ENCODE peak calls at places on chromosomes 2 and 18, in ten cellular contexts. Y, T, E, S, L, V, N, W, J and U are unnamed samples.

GRCh38 chr2:160651416-160652200 is 158.0 kb upstream of the RBMS1 start:
- DNase-seq in Y (no peak), T (no peak), E (peak), S (no peak), L (no peak), V (no peak), N (no peak), W (no peak), J (no peak), U (peak)

GRCh38 chr2:145091011-145091744 is 571.3 kb upstream of the ZEB2 start:
- DNase-seq in Y (no peak), T (no peak), E (peak), S (no peak), L (no peak), V (no peak), N (no peak), W (no peak), J (no peak), U (peak)

GRCh38 chr2:62383843-62384242 is 122.2 kb downstream of the TMEM17 start:
- DNase-seq in Y (no peak), T (no peak), E (no peak), S (no peak), L (no peak), V (no peak), N (no peak), W (no peak), J (no peak), U (peak)

GRCh38 chr2:162368494-162368893 is 24.6 kb downstream of the GCA start:
- DNase-seq in Y (no peak), T (no peak), E (no peak), S (no peak), L (no peak), V (no peak), N (no peak), W (no peak), J (no peak), U (no peak)

GRCh38 chr2:33321236-33321731 is 155.2 kb upstream of the RASGRP3 start:
- DNase-seq in Y (no peak), T (no peak), E (peak), S (no peak), L (no peak), V (no peak), N (no peak), W (no peak), J (no peak), U (peak)

GRCh38 chr2:85718006-85718391 is 23.8 kb downstream of the GNLY start:
- DNase-seq in Y (no peak), T (no peak), E (no peak), S (no peak), L (no peak), V (no peak), N (no peak), W (no peak), J (no peak), U (no peak)

GRCh38 chr2:171798156-171798815 is 95.8 kb downstream of the SLC25A12 start:
- DNase-seq in Y (no peak), T (no peak), E (peak), S (no peak), L (no peak), V (no peak), N (no peak), W (no peak), J (no peak), U (peak)

GRCh38 chr18:50473896-50474295 is 86.0 kb upstream of the MAPK4 start:
- DNase-seq in Y (no peak), T (no peak), E (no peak), S (no peak), L (no peak), V (no peak), N (no peak), W (no peak), J (no peak), U (no peak)

GRCh38 chr18:39946623-39947061 is 2008.4 kb upstream of the PIK3C3 start:
- DNase-seq in Y (no peak), T (peak), E (peak), S (no peak), L (no peak), V (peak), N (no peak), W (peak), J (no peak), U (peak)

GRCh38 chr2:202317080-202317859 is 51.7 kb downstream of the NOP58 start:
- DNase-seq in Y (peak), T (no peak), E (peak), S (peak), L (peak), V (peak), N (peak), W (peak), J (peak), U (peak)

GRCh38 chr2:179020156-179020750 is 29.7 kb downstream of the CCDC141 start:
- DNase-seq in Y (no peak), T (peak), E (peak), S (peak), L (no peak), V (peak), N (peak), W (peak), J (no peak), U (peak)

GRCh38 chr18:74498712-74499629 is 2.8 kb downstream of the CNDP2 start:
- DNase-seq in Y (peak), T (no peak), E (peak), S (no peak), L (no peak), V (no peak), N (peak), W (no peak), J (no peak), U (no peak)

GRCh38 chr2:226483143-226483542 is 316.5 kb downstream of the IRS1 start:
- DNase-seq in Y (no peak), T (peak), E (no peak), S (no peak), L (no peak), V (no peak), N (no peak), W (no peak), J (no peak), U (no peak)

GRCh38 chr2:79887747-79888374 is 375.0 kb downstream of the CTNNA2 start:
- DNase-seq in Y (no peak), T (peak), E (peak), S (peak), L (no peak), V (peak), N (peak), W (peak), J (no peak), U (peak)

GRCh38 chr2:63856302-63856600 is 14.6 kb downstream of the UGP2 start:
- DNase-seq in Y (no peak), T (no peak), E (no peak), S (no peak), L (no peak), V (no peak), N (no peak), W (no peak), J (no peak), U (no peak)

GRCh38 chr2:174593574-174594203 is 3.9 kb downstream of the WIPF1 start:
- DNase-seq in Y (peak), T (no peak), E (peak), S (peak), L (no peak), V (no peak), N (peak), W (no peak), J (no peak), U (peak)

GRCh38 chr2:61055557-61055956 is 10.1 kb upstream of the SANBR start:
- DNase-seq in Y (no peak), T (peak), E (peak), S (no peak), L (no peak), V (no peak), N (no peak), W (no peak), J (no peak), U (peak)

GRCh38 chr2:121944072-121944829 is 188.8 kb downstream of the TSN start:
- DNase-seq in Y (no peak), T (peak), E (peak), S (no peak), L (no peak), V (no peak), N (no peak), W (peak), J (no peak), U (peak)

GRCh38 chr2:54636425-54637139 is 86.9 kb upstream of the EML6 start:
- DNase-seq in Y (no peak), T (no peak), E (no peak), S (no peak), L (no peak), V (no peak), N (no peak), W (no peak), J (no peak), U (no peak)

GRCh38 chr2:214358506-214358905 is 52.3 kb upstream of the VWC2L start:
- DNase-seq in Y (no peak), T (no peak), E (no peak), S (no peak), L (no peak), V (no peak), N (no peak), W (no peak), J (no peak), U (no peak)

GRCh38 chr2:59664946-59665345 is 888.5 kb downstream of the BCL11A start:
- DNase-seq in Y (no peak), T (no peak), E (no peak), S (peak), L (no peak), V (no peak), N (no peak), W (no peak), J (no peak), U (no peak)

GRCh38 chr2:196376984-196377877 is 205.9 kb upstream of the STK17B start:
- DNase-seq in Y (no peak), T (no peak), E (peak), S (no peak), L (no peak), V (no peak), N (no peak), W (no peak), J (no peak), U (peak)

GRCh38 chr2:182767578-182767977 is 51.5 kb downstream of the DNAJC10 start:
- DNase-seq in Y (no peak), T (peak), E (peak), S (no peak), L (no peak), V (peak), N (no peak), W (peak), J (no peak), U (peak)

GRCh38 chr2:48934807-48935206 is 179.3 kb upstream of the LHCGR start:
- DNase-seq in Y (no peak), T (no peak), E (no peak), S (no peak), L (no peak), V (no peak), N (no peak), W (no peak), J (no peak), U (no peak)

GRCh38 chr2:201313362-201313761 is 43.8 kb downstream of the FLACC1 start:
- DNase-seq in Y (peak), T (no peak), E (no peak), S (no peak), L (no peak), V (no peak), N (no peak), W (no peak), J (no peak), U (no peak)

GRCh38 chr2:63853527-63854310 is 12.0 kb downstream of the UGP2 start:
- DNase-seq in Y (no peak), T (no peak), E (peak), S (no peak), L (no peak), V (no peak), N (peak), W (no peak), J (no peak), U (peak)

GRCh38 chr2:174337337-174338154 is 2.8 kb downstream of the SP9 start:
- DNase-seq in Y (no peak), T (peak), E (no peak), S (no peak), L (no peak), V (no peak), N (no peak), W (peak), J (no peak), U (no peak)

GRCh38 chr2:162732946-162733698 is 105.4 kb downstream of the KCNH7 start:
- DNase-seq in Y (peak), T (no peak), E (no peak), S (no peak), L (no peak), V (no peak), N (peak), W (peak), J (no peak), U (no peak)

GRCh38 chr2:85819811-85820510 is 66.2 kb downstream of the ATOH8 start:
- DNase-seq in Y (no peak), T (no peak), E (no peak), S (no peak), L (no peak), V (no peak), N (no peak), W (no peak), J (no peak), U (no peak)

GRCh38 chr2:203583696-203584095 is 48.6 kb upstream of the RAPH1 start:
- DNase-seq in Y (peak), T (peak), E (peak), S (peak), L (no peak), V (no peak), N (no peak), W (no peak), J (no peak), U (peak)

GRCh38 chr2:14756981-14757657 is 124.6 kb downstream of the LRATD1 start:
- DNase-seq in Y (no peak), T (peak), E (peak), S (no peak), L (no peak), V (no peak), N (no peak), W (peak), J (no peak), U (peak)

GRCh38 chr2:147659051-147659450 is 185.8 kb upstream of the ACVR2A start:
- DNase-seq in Y (no peak), T (no peak), E (peak), S (no peak), L (no peak), V (no peak), N (no peak), W (no peak), J (no peak), U (no peak)

GRCh38 chr2:63698825-63699548 is 110.2 kb downstream of the MDH1 start:
- DNase-seq in Y (peak), T (peak), E (peak), S (peak), L (peak), V (peak), N (peak), W (peak), J (peak), U (peak)

GRCh38 chr18:12803069-12803936 is 80.7 kb downstream of the PTPN2 start:
- DNase-seq in Y (no peak), T (no peak), E (no peak), S (no peak), L (no peak), V (no peak), N (no peak), W (no peak), J (no peak), U (no peak)

GRCh38 chr2:96730212-96730611 is 9.7 kb downstream of the LMAN2L start:
- DNase-seq in Y (no peak), T (no peak), E (no peak), S (no peak), L (no peak), V (no peak), N (no peak), W (no peak), J (no peak), U (peak)

GRCh38 chr2:176479961-176480360 is 210.7 kb downstream of the MTX2 start:
- DNase-seq in Y (no peak), T (no peak), E (no peak), S (no peak), L (no peak), V (no peak), N (no peak), W (no peak), J (no peak), U (no peak)

GRCh38 chr2:176483901-176484568 is 214.8 kb downstream of the MTX2 start:
- DNase-seq in Y (no peak), T (no peak), E (no peak), S (no peak), L (no peak), V (no peak), N (no peak), W (no peak), J (no peak), U (no peak)

GRCh38 chr2:176483481-176483880 is 214.2 kb downstream of the MTX2 start:
- DNase-seq in Y (no peak), T (no peak), E (no peak), S (no peak), L (no peak), V (no peak), N (no peak), W (no peak), J (no peak), U (no peak)

GRCh38 chr2:176488446-176488845 is 219.2 kb downstream of the MTX2 start:
- DNase-seq in Y (no peak), T (no peak), E (no peak), S (no peak), L (no peak), V (no peak), N (no peak), W (no peak), J (no peak), U (peak)

GRCh38 chr2:176484838-176485237 is 215.6 kb downstream of the MTX2 start:
- DNase-seq in Y (no peak), T (no peak), E (no peak), S (no peak), L (no peak), V (no peak), N (no peak), W (peak), J (no peak), U (peak)
- H3K4me3 ChIP-seq in Y (no peak), T (no peak), E (no peak), S (no peak), L (no peak), V (no peak), N (no peak), W (no peak), J (no peak), U (no peak)

GRCh38 chr2:51624995-51625394 is 593.1 kb upstream of the NRXN1 start:
- DNase-seq in Y (no peak), T (no peak), E (peak), S (no peak), L (no peak), V (no peak), N (no peak), W (no peak), J (no peak), U (peak)
- TF ChIP-seq CTCF in Y (no peak), T (no peak), E (no peak), S (no peak), L (no peak), V (no peak), N (no peak), W (no peak), J (no peak), U (no peak)

DNA sequence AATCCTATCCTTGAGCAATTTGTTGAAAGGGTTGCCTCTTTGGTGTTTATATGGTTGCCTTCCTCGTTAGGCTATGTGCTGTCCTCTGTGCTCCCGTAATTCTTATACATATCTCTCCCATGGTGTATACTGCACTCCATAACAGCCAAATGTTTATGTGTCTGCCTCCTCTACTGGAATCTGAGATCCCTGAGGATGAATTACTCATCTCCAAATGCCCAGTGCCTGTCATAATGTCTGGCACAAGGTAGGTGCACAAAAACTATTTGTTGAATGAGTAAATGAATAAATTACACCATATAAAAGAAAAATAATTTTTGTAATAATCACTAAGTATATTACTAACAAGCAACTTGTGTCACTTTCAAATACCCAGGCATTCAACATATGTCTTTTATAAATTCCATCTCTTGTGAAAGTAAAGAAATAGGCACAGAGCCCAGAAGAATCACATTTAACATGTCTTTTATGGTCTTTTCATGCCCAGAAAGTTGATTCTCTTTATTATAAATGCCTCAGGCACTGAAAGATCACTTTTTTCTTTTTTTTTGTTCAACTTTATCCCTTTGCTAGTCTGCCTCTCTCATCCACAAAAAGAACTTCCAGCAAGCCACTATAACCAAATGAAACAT is 164.9 kb downstream of the CCDC148 start:
- DNase-seq in Y (no peak), T (no peak), E (no peak), S (no peak), L (no peak), V (no peak), N (no peak), W (no peak), J (no peak), U (no peak)
- H3K4me3 ChIP-seq in Y (no peak), T (no peak), E (no peak), S (no peak), L (no peak), V (no peak), N (no peak), W (no peak), J (no peak), U (no peak)

DNA sequence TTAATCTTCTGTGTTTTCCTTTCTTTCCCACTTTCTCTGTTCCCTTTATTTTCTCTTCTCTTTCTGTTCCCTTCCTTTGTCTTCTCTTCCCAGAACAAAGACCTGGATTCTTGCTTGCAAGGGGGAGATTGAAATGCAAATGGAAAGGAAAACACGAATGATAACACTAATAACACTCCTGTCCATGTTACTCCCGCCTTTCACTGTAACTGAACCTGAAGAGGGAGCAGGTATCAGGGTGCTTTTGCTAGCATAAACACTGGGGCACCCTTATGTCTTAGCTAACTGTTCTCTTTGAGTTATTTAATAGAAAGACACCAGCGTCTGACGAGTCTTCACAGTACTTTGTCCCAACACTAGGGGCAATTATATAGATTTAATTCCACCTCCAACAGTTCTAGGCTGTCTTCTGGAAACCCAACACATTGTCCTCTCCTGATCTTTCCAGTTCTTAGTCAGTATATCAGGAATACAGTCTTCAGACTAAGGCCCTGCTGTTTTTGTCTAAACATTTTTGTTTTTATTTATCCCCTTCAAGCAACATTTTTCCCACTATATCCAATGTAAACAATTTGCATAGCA is 99.2 kb downstream of the PTPRM start:
- DNase-seq in Y (no peak), T (no peak), E (no peak), S (no peak), L (no peak), V (no peak), N (no peak), W (no peak), J (no peak), U (no peak)
- TF ChIP-seq CTCF in Y (no peak), T (no peak), E (no peak), S (no peak), L (no peak), V (peak), N (no peak), W (no peak), J (no peak), U (no peak)

GRCh38 chr2:9249036-9249800 is 42.6 kb downstream of the ASAP2 start:
- DNase-seq in Y (peak), T (peak), E (peak), S (no peak), L (no peak), V (no peak), N (no peak), W (no peak), J (no peak), U (peak)

GRCh38 chr2:9252002-9252357 is 45.4 kb downstream of the ASAP2 start:
- DNase-seq in Y (no peak), T (peak), E (no peak), S (no peak), L (no peak), V (no peak), N (no peak), W (no peak), J (no peak), U (no peak)

GRCh38 chr2:9250498-9251153 is 44.0 kb downstream of the ASAP2 start:
- DNase-seq in Y (no peak), T (no peak), E (no peak), S (no peak), L (no peak), V (no peak), N (peak), W (no peak), J (no peak), U (no peak)

GRCh38 chr2:9250091-9250490 is 43.5 kb downstream of the ASAP2 start:
- DNase-seq in Y (no peak), T (no peak), E (no peak), S (no peak), L (no peak), V (no peak), N (no peak), W (no peak), J (no peak), U (no peak)

GRCh38 chr2:9251154-9252001 is 44.8 kb downstream of the ASAP2 start:
- DNase-seq in Y (no peak), T (peak), E (peak), S (no peak), L (no peak), V (no peak), N (no peak), W (peak), J (no peak), U (peak)
- H3K4me3 ChIP-seq in Y (no peak), T (no peak), E (peak), S (no peak), L (no peak), V (no peak), N (no peak), W (no peak), J (no peak), U (no peak)